ENCODE peak calls at places on chromosome 18, in five cellular contexts. X is sigmoid colon, S is kidney, Y is adrenal gland, T is upper lobe of right lung. H is an unnamed sample.

GRCh38 chr18:52160652-52161051 is 179.3 kb upstream of the DCC start:
- DNase-seq in X (no peak), S (no peak), Y (no peak), T (no peak), H (peak; percentile 94)

GRCh38 chr18:6022089-6022444 is 126.7 kb upstream of the TMEM200C start:
- DNase-seq in X (no peak), S (no peak), Y (no peak), T (no peak), H (no peak)

GRCh38 chr18:63285332-63285731 is 34.2 kb downstream of the BCL2 start:
- DNase-seq in X (no peak), S (no peak), Y (no peak), T (no peak), H (no peak)

GRCh38 chr18:62672600-62672999 is 42.7 kb upstream of the PHLPP1 start:
- DNase-seq in X (no peak), S (no peak), Y (no peak), T (no peak), H (no peak)

GRCh38 chr18:62964432-62964831 is 249.1 kb downstream of the PHLPP1 start:
- DNase-seq in X (no peak), S (no peak), Y (no peak), T (no peak), H (no peak)

GRCh38 chr18:52237551-52237950 is 102.4 kb upstream of the DCC start:
- DNase-seq in X (no peak), S (no peak), Y (no peak), T (no peak), H (peak; percentile 98)

GRCh38 chr18:70693196-70693595 is 404.4 kb downstream of the SOCS6 start:
- DNase-seq in X (no peak), S (no peak), Y (no peak), T (no peak), H (no peak)

GRCh38 chr18:25262920-25263319 is 89.0 kb downstream of the ZNF521 start:
- DNase-seq in X (no peak), S (no peak), Y (no peak), T (no peak), H (peak; percentile 5)

GRCh38 chr18:31230495-31230894 is 67.8 kb upstream of the DSC1 start:
- DNase-seq in X (no peak), S (no peak), Y (no peak), T (no peak), H (peak; percentile 96)

GRCh38 chr18:24875761-24876160 is 415.3 kb downstream of the HRH4 start:
- DNase-seq in X (no peak), S (no peak), Y (no peak), T (no peak), H (no peak)

GRCh38 chr18:79819951-79820351 is 22.2 kb downstream of the KCNG2 start:
- DNase-seq in X (no peak), S (no peak), Y (peak; percentile 24), T (no peak), H (peak; percentile 0)

GRCh38 chr18:23049698-23050373 is 85.4 kb upstream of the CABLES1 start:
- DNase-seq in X (no peak), S (no peak), Y (no peak), T (no peak), H (no peak)

GRCh38 chr18:62335494-62335893 is 10.4 kb downstream of the TNFRSF11A start:
- DNase-seq in X (no peak), S (no peak), Y (no peak), T (no peak), H (no peak)

GRCh38 chr18:38886852-38887670 is 1321.5 kb upstream of the CELF4 start:
- DNase-seq in X (no peak), S (no peak), Y (no peak), T (no peak), H (no peak)

GRCh38 chr18:21960189-21960588 is 209.2 kb upstream of the GATA6 start:
- DNase-seq in X (no peak), S (no peak), Y (no peak), T (no peak), H (no peak)

GRCh38 chr18:50563376-50563775 is 3.5 kb downstream of the MAPK4 start:
- DNase-seq in X (no peak), S (no peak), Y (no peak), T (no peak), H (no peak)

GRCh38 chr18:52888014-52888413 is 548.0 kb downstream of the DCC start:
- DNase-seq in X (no peak), S (no peak), Y (no peak), T (no peak), H (no peak)

GRCh38 chr18:29004921-29005320 is 828.0 kb upstream of the CDH2 start:
- DNase-seq in X (no peak), S (no peak), Y (no peak), T (no peak), H (no peak)

GRCh38 chr18:2961828-2962227 is 51.1 kb downstream of the LPIN2 start:
- DNase-seq in X (no peak), S (no peak), Y (no peak), T (no peak), H (no peak)

GRCh38 chr18:22822841-22823508 is 110.2 kb upstream of the RBBP8 start:
- DNase-seq in X (no peak), S (no peak), Y (no peak), T (no peak), H (no peak)

GRCh38 chr18:24795129-24795528 is 334.7 kb downstream of the HRH4 start:
- DNase-seq in X (no peak), S (no peak), Y (no peak), T (no peak), H (no peak)

GRCh38 chr18:49548266-49548665 is 13.6 kb upstream of the LIPG start:
- DNase-seq in X (no peak), S (no peak), Y (no peak), T (no peak), H (no peak)

GRCh38 chr18:30556112-30556511 is 486.4 kb downstream of the DSC3 start:
- DNase-seq in X (no peak), S (no peak), Y (no peak), T (no peak), H (no peak)

GRCh38 chr18:5582054-5582453 is 38.3 kb upstream of the EPB41L3 start:
- DNase-seq in X (no peak), S (no peak), Y (no peak), T (no peak), H (no peak)

GRCh38 chr18:37684590-37684989 is 119.0 kb upstream of the CELF4 start:
- DNase-seq in X (no peak), S (no peak), Y (no peak), T (no peak), H (no peak)

DNA sequence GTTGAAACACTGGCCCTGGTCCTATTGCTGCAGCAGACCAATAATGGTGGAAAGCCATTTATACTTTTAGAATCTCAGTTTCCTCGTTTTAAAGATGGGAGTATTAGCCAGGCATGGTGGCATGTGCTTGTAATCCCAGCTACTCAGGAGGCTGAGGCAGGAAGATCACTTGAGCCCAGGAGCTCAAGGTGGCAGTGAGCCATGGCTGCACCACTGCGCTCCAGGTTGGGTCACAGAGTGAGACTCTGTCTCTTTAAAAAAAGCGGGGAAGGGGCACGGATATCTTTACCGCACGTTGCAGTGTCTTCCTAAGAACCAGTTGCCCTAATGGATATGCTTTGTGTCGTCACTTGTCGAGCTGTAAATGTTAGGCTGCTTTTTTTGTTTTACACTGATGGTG is 8.3 kb downstream of the MTCL1 start:
- DNase-seq in X (no peak), S (no peak), Y (no peak), T (no peak), H (no peak)
- H3K4me1 ChIP-seq in X (peaks cover 84% of the 10 kb centered on the region), S (no peaks in the 10 kb centered on the region), Y (no peaks in the 10 kb centered on the region), T (no peaks in the 10 kb centered on the region), H (no peaks in the 10 kb centered on the region)

GRCh38 chr18:59959079-59959478 is 59.3 kb downstream of the PMAIP1 start:
- DNase-seq in X (no peak), S (no peak), Y (no peak), T (no peak), H (no peak)
- H3K4me1 ChIP-seq in X (no peaks in the 10 kb centered on the region), S (no peaks in the 10 kb centered on the region), Y (no peaks in the 10 kb centered on the region), T (no peaks in the 10 kb centered on the region), H (peaks cover 45% of the 10 kb centered on the region)

GRCh38 chr18:13381331-13381730 is 162.8 kb downstream of the LDLRAD4 start:
- DNase-seq in X (peak; percentile 60), S (peak; percentile 37), Y (no peak), T (no peak), H (no peak)
- H3K4me1 ChIP-seq in X (peaks cover 46% of the 10 kb centered on the region), S (peaks cover 17% of the 10 kb centered on the region), Y (peaks cover 8% of the 10 kb centered on the region), T (peaks cover 19% of the 10 kb centered on the region), H (no peaks in the 10 kb centered on the region)

GRCh38 chr18:68072744-68073143 is 556.2 kb upstream of the DSEL start:
- DNase-seq in X (no peak), S (peak; percentile 30), Y (no peak), T (peak; percentile 15), H (no peak)
- H3K4me1 ChIP-seq in X (no peaks in the 10 kb centered on the region), S (no peaks in the 10 kb centered on the region), Y (no peaks in the 10 kb centered on the region), T (no peaks in the 10 kb centered on the region), H (no peaks in the 10 kb centered on the region)

H was measured in mammary epithelial cell.